ENCODE peak calls at places on chromosomes 7 and 10, in four cellular contexts. V, P, I and Y are unnamed samples.

GRCh38 chr7:33888206-33888605 is 17.1 kb upstream of the BMPER start:
- DNase-seq in V (no peak), P (no peak), I (no peak), Y (no peak)

GRCh38 chr10:50367732-50368131 is 116.4 kb upstream of the ASAH2 start:
- DNase-seq in V (no peak), P (no peak), I (peak; percentile 63), Y (peak; percentile 30)

GRCh38 chr10:103888113-103888841 is 29.7 kb downstream of the STN1 start:
- DNase-seq in V (peak; percentile 79), P (no peak), I (peak; percentile 94), Y (peak; percentile 65)

GRCh38 chr10:102744374-102745051 is 765 bp downstream of the WBP1L start:
- DNase-seq in V (no peak), P (no peak), I (peak; percentile 63), Y (no peak)

GRCh38 chr10:75265856-75266255 is 30.1 kb upstream of the COMTD1 start:
- DNase-seq in V (no peak), P (no peak), I (no peak), Y (no peak)

GRCh38 chr7:152924238-152924637 is 164.7 kb downstream of the ACTR3B start:
- DNase-seq in V (no peak), P (no peak), I (no peak), Y (no peak)

GRCh38 chr7:74101061-74101681 is 17.6 kb downstream of the LIMK1 start:
- DNase-seq in V (no peak), P (no peak), I (peak; percentile 57), Y (peak; percentile 13)

GRCh38 chr7:37481154-37481553 is 32.5 kb upstream of the ELMO1 start:
- DNase-seq in V (no peak), P (no peak), I (no peak), Y (no peak)

GRCh38 chr7:33423646-33424020 is 294.3 kb downstream of the BBS9 start:
- DNase-seq in V (no peak), P (no peak), I (peak; percentile 13), Y (peak; percentile 45)

GRCh38 chr7:134827889-134828288 is 48.5 kb downstream of the CALD1 start:
- DNase-seq in V (no peak), P (peak; percentile 53), I (peak; percentile 90), Y (no peak)

GRCh38 chr10:25061711-25062455 is 45.5 kb downstream of the THNSL1 start:
- DNase-seq in V (no peak), P (no peak), I (peak; percentile 68), Y (no peak)

GRCh38 chr10:72517244-72517643 is 108.6 kb downstream of the MICU1 start:
- DNase-seq in V (no peak), P (no peak), I (no peak), Y (no peak)

GRCh38 chr10:116099031-116099430 is 174.0 kb downstream of the GFRA1 start:
- DNase-seq in V (no peak), P (no peak), I (no peak), Y (no peak)

GRCh38 chr10:78966182-78966787 is 102.5 kb upstream of the ZMIZ1 start:
- DNase-seq in V (no peak), P (no peak), I (no peak), Y (no peak)

GRCh38 chr7:132049462-132050304 is 493.3 kb upstream of the PODXL start:
- DNase-seq in V (no peak), P (no peak), I (peak; percentile 46), Y (no peak)

GRCh38 chr7:33425385-33425784 is 296.0 kb downstream of the BBS9 start:
- DNase-seq in V (no peak), P (no peak), I (no peak), Y (no peak)

GRCh38 chr10:80158126-80158525 is 25.6 kb downstream of the PLAC9 start:
- DNase-seq in V (no peak), P (no peak), I (no peak), Y (no peak)

GRCh38 chr10:89129850-89130396 is 77.2 kb downstream of the CH25H start:
- DNase-seq in V (peak; percentile 28), P (peak; percentile 67), I (peak; percentile 91), Y (peak; percentile 95)

GRCh38 chr7:12518920-12519681 is 51.4 kb upstream of the SCIN start:
- DNase-seq in V (no peak), P (no peak), I (no peak), Y (peak; percentile 25)

GRCh38 chr7:28507538-28508282 is 95.4 kb downstream of the CREB5 start:
- DNase-seq in V (no peak), P (no peak), I (no peak), Y (no peak)

GRCh38 chr10:54402576-54402975 is 398.5 kb downstream of the PCDH15 start:
- DNase-seq in V (no peak), P (peak; percentile 3), I (no peak), Y (no peak)

GRCh38 chr7:134701272-134701671 is 54.6 kb downstream of the BPGM start:
- DNase-seq in V (no peak), P (no peak), I (peak; percentile 61), Y (no peak)

GRCh38 chr7:125675628-125676027 is 746.0 kb upstream of the POT1 start:
- DNase-seq in V (no peak), P (no peak), I (no peak), Y (no peak)

GRCh38 chr10:62165803-62166202 is 102.8 kb downstream of the RTKN2 start:
- DNase-seq in V (no peak), P (no peak), I (no peak), Y (no peak)

GRCh38 chr7:45013465-45013967 is 13.5 kb downstream of the CCM2 start:
- DNase-seq in V (no peak), P (no peak), I (no peak), Y (no peak)

GRCh38 chr7:120856621-120857352 is 1.2 kb downstream of the TSPAN12 start:
- DNase-seq in V (peak; percentile 55), P (no peak), I (no peak), Y (no peak)

GRCh38 chr7:36202347-36202896 is 49.4 kb downstream of the EEPD1 start:
- DNase-seq in V (no peak), P (no peak), I (no peak), Y (no peak)

GRCh38 chr10:112376578-112376855 is 2.6 kb downstream of the ACSL5 start:
- DNase-seq in V (no peak), P (no peak), I (no peak), Y (no peak)

GRCh38 chr7:105309235-105310156 is 79.2 kb downstream of the SRPK2 start:
- DNase-seq in V (no peak), P (no peak), I (no peak), Y (no peak)

GRCh38 chr10:96924861-96925260 is 92.8 kb downstream of the LCOR start:
- DNase-seq in V (no peak), P (no peak), I (no peak), Y (no peak)